ENCODE peak calls at places on chromosomes 16 and 17, in four cellular contexts. E is cardiac muscle cell, P is SJSA1, F is breast epithelium. Y is an unnamed sample. For H3K27me3 and H3K9me3, the result is how much of the 10 kb centered on the place peaks cover.

GRCh38 chr16:89155184-89155679 is 16.3 kb upstream of the CDH15 start:
- DNase-seq in E (peak), P (no peak), F (peak), Y (no peak)

GRCh38 chr16:86405319-86405718 is 105.0 kb upstream of the FOXF1 start:
- DNase-seq in E (no peak), F (no peak), P (no peak), Y (no peak)

GRCh38 chr16:46817961-46818360 is 13.0 kb downstream of the C16orf87 start:
- DNase-seq in F (no peak), P (no peak), E (no peak), Y (peak)

GRCh38 chr16:85673529-85674417 is 15.0 kb downstream of the GINS2 start:
- DNase-seq in F (peak), P (no peak), E (no peak), Y (no peak)

GRCh38 chr16:88866151-88866920 is at the start of gene PABPN1L:
- DNase-seq in E (no peak), F (no peak), P (no peak), Y (peak)

GRCh38 chr17:64496786-64497564 is at the start of gene POLG2:
- DNase-seq in E (peak), P (peak), F (peak), Y (peak)

GRCh38 chr16:85757341-85757822 is 6.5 kb upstream of the C16orf74 start:
- DNase-seq in P (no peak), E (no peak), F (no peak), Y (no peak)

GRCh38 chr16:66359811-66360608 is 6.5 kb upstream of the CDH5 start:
- DNase-seq in F (no peak), E (no peak), P (no peak), Y (no peak)

GRCh38 chr16:70490261-70490660 is 33.1 kb downstream of the COG4 start:
- DNase-seq in E (no peak), F (no peak), P (no peak), Y (no peak)

GRCh38 chr17:39547713-39548478 is 59.8 kb downstream of the NEUROD2 start:
- DNase-seq in F (peak), E (peak), P (peak), Y (peak)

GRCh38 chr17:78130439-78131101 is at the start of gene TMC8:
- DNase-seq in F (no peak), P (no peak), E (no peak), Y (peak)

GRCh38 chr16:9545500-9546437 is 454.3 kb downstream of the HAPSTR1 start:
- DNase-seq in P (no peak), E (no peak), F (no peak), Y (no peak)

GRCh38 chr17:78032166-78032565 is 73.7 kb downstream of the TNRC6C start:
- DNase-seq in P (no peak), E (no peak), F (no peak), Y (no peak)

GRCh38 chr17:75864448-75864871 is 9.3 kb upstream of the WBP2 start:
- DNase-seq in P (peak), F (peak), E (no peak), Y (peak)

GRCh38 chr17:39808409-39808997 is 55.6 kb downstream of the IKZF3 start:
- DNase-seq in F (no peak), E (no peak), P (no peak), Y (no peak)

GRCh38 chr17:62708587-62708986 is 81.1 kb downstream of the MRC2 start:
- DNase-seq in P (no peak), F (no peak), E (no peak), Y (no peak)

GRCh38 chr16:68370921-68371651 is 60.3 kb downstream of the PRMT7 start:
- DNase-seq in F (no peak), P (no peak), E (no peak), Y (no peak)

GRCh38 chr17:72334205-72334604 is 213.4 kb downstream of the SOX9 start:
- DNase-seq in E (no peak), P (no peak), F (no peak), Y (peak)

GRCh38 chr17:79916506-79916905 is 77.3 kb upstream of the CBX4 start:
- DNase-seq in F (no peak), P (no peak), E (no peak), Y (no peak)

GRCh38 chr17:79918581-79919163 is 79.4 kb upstream of the CBX4 start:
- DNase-seq in E (no peak), F (no peak), P (no peak), Y (no peak)

GRCh38 chr17:79919164-79919585 is 79.9 kb upstream of the CBX4 start:
- DNase-seq in F (peak), E (no peak), P (no peak), Y (no peak)

GRCh38 chr17:79916991-79917901 is 78.0 kb upstream of the CBX4 start:
- DNase-seq in F (no peak), E (no peak), P (no peak), Y (no peak)

DNA sequence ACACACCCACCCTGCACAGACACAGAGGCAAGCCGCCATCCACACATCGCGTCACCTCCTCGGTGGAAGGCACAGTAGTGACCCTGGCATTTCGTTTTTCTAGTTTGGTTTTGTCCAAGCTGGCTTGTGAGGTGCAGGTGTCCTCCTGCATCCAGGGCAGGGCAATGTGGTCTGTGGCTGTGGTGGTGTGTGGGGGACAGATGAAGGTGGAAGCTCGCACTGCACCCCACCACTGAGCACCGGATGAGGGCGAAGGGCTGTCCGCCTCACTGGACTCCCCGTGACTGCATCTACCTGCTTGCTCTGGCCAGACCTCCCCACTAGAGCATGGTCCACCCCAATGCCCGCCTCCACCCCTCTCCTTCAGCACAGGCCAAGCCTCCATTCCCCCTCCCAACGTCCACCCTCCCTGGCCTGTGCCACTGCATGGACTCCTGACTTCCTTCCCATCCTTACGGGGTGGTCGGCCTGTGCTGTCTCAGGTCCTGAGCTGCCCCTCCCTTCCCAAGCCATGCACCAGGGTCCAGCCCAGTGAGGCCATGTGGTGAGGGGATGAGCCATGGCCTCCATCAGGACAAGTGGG is 78.8 kb upstream of the CBX4 start:
- DNase-seq in P (no peak), F (no peak), E (no peak), Y (no peak)
- H3K4me3 ChIP-seq in P (no peak), F (no peak), E (no peak), Y (no peak)

DNA sequence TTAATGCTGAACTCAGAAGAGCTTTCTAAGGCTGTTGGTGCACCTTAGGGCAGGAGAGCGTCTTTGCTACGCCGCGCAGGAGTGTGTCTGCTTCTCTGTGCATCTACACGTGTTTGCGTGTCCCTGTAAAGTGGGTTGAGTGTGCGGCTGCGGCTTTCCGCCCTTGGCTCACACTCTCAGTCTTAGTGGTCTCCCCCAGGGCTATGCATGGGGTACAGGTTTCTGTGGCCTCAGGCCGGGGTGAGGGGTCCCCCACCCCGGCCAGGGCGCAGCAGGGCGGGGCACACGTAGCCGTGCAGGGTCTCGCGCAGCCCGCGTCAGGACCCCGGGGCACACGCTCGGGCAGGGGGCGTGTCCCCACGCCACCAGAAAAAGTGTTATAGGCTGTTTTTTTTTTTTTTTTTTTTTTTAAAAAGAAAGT is 710 bp upstream of the TENT4B start:
- DNase-seq in P (no peak), F (peak), E (peak), Y (no peak)
- H3K27me3 ChIP-seq in P (under half), F (under half), E (under half), Y (under half)

DNA sequence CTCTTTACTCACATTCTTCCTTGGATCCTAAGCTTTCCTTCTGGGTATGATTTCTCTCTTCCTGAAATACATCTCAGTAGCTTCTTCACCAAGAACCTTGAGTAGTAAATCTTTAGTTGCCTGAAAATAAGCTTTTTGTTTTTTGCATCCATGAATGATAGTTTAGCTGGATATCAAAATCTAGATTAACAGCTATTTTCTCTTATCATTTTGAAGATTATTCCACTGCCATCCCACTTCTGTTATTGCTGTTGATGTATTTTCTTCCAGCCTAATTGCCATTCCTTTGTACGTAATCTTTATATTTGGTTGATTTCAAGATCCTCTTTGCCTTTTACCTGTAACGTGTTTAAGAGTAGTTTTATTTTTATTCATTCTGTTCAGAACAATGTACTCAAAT is 7.6 kb upstream of the FBXO39 start:
- DNase-seq in P (no peak), E (no peak), F (no peak), Y (no peak)
- H3K9me3 ChIP-seq in P (under half), E (under half), F (under half), Y (under half)

DNA sequence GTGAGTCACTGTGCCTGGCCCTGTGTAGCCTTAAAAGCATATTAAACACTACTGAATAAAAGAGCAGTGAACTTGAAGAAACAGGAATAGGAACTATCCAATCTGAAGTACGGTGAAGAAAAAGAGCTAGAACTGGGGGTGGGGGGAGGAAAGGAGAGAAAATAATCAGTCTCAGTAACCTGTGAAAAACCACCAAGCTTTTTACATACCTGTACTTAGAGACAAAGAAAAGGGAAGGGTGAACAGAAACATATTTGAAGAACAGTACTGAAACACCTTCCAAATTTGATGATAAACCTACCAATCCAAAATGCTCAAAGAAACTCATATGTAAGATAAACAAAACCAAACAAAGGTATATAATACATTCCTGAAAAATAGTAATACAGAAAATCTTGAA is 77.5 kb downstream of the USP32 start:
- DNase-seq in F (no peak), E (no peak), P (no peak), Y (no peak)
- H3K4me3 ChIP-seq in F (no peak), E (no peak), P (no peak), Y (no peak)

GRCh38 chr17:50118076-50118827 is 11.7 kb downstream of the SAMD14 start:
- DNase-seq in F (no peak), P (no peak), E (no peak), Y (no peak)
- H3K27me3 ChIP-seq in F (under half), P (under half), E (under half), Y (under half)

DNA sequence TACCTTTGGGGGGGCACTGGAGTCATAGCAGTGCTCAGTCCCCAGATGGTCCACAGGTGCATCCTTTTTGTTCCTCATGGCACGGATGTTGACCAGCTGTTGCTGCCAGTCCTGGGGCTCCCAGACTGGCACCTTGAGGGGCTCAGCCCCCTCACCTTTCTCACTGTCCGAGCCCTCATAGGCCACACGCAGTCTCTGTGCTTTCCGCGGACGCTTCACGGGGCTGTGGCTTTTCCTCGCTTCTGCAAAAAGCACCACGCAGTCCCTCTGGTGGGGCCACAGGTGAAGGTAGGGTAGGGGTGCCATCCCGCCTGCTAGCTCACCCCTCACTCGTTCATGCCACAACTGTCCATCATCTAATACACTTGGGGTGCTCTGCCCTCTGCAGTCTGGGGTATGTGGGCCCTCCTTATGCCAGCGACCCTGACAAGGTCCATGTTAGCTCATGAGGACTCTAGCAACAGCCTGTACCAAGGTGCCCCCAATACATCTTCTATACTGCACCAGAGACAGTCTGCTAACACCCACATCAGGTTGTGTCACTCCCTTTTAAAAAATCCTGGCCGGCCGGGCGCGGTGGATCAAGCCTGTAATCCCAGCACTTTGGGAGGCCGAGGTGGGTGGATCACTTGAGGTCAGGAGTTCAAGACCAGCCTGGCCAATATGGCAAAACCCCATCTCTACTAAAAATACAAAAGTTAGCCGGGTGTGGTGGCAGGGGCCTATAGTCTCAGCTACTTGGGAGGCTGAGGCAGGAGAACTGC is 1.3 kb downstream of the NTHL1 start:
- DNase-seq in E (no peak), P (no peak), F (no peak), Y (no peak)
- H3K9me3 ChIP-seq in E (under half), P (under half), F (under half), Y (under half)

DNA sequence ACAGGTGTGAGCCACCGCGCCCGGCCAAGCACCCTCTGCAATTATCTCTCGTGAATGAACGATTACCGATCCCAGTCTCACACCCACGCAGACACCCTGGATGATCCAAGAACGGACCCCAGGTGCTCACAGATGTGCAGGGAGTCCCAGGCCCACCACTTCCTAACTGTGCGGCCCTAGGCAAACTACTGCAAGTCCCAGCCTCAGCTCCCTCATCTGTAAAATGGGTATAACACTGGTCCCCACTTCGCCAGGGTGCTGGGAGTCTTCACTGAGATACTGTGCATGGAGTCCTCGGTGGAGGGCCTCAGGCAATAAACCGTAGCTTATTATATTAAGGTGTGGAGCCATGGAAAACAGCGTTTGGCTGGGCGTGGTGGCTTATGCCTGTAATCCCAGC is 21.6 kb upstream of the PITPNA start:
- DNase-seq in E (no peak), F (no peak), P (no peak), Y (no peak)
- H3K4me3 ChIP-seq in E (no peak), F (no peak), P (no peak), Y (no peak)

DNA sequence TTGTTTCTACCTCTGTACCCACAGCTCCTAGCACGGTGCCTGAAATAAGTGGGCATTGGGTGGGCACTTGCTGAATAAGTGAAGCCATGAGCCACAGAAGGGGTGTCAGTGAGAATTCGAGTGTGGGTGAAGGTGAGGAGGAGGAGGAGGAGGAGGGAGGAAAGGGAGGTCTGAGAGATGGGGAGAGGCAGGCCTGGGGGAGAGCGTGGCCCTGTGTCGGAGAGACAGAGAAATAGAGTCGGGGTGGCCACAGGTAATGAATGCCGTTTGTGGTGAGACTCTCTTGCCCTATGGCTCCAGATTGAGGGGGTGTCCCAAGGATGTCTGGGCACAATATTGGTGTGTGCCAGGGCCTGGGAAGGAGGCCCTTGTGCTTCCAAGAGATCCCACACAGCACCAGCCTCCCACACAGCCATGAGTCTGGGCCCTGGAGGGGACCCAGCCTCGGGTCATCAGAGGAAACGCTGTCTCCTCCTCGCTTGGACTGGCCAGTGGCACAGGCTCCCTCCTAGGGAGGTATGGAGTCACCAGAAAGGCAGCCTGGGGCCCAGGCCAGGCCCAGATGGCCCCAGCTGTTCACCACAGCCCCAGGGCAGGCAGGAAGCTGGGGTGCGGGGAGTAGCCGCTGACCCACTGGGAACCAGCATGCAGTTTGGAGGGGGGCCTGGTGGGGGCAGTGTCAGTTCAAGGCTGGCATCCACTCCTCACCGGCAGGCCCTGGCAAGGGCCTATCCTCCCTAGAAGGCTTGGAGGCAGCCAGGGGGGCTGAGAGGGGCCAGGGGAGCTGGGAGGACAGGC is 49.0 kb downstream of the SDK2 start:
- DNase-seq in E (peak), P (no peak), F (no peak), Y (peak)
- H3K27me3 ChIP-seq in E (under half), P (under half), F (under half), Y (under half)

DNA sequence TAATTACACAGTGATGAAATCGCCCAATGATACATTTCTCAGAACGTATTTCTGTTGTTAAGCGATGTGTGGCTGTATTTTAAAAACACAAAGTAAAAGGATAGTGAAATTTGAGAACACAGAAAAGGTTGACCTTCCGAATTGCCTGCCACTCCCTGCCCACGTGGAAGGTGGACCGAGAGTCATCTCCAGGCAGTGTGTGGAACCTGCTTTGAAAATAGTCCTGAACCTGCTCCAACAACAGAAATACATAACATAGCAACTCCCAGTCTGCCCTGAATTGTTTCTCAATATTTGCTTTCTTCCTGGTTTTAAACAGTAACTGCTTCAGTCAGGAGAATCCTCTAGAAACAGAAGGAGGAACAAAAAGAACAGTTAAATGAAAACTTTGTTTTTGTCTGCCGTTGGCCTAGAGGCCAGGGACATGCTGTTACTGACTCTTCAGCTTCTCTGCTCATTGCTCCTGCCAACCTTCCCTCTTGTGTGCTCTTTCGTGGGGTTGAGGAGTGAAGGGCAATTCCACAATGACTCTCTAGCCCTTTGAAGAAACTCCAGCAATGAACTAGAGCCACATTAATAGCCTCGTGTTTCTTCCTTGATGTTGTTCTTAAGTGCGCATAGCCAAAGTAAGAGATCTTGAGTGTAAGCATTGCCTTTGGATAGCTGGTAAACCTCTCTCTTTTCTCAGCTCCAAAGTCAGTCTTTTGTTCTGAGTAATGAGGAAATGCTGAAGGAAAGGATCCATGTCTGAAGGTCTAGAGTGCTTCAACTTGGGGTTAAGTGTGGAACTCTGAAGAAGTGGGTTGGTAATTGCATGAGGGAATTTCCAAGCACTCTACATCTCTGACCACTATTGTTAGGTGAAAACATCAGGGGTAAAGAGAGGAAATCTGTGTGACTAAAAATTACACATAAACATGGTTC is 452.5 kb upstream of the CCL2 start:
- DNase-seq in F (peak), E (no peak), P (no peak), Y (no peak)
- H3K9me3 ChIP-seq in F (under half), E (under half), P (under half), Y (under half)

Y was measured in SJCRH30.